ENCODE peak calls at places on chromosomes 4 and X, in nine cellular contexts. W, A, U, P, G, K, J, X and Q are unnamed samples.

GRCh38 chr4:38237139-38237538 is 276.9 kb downstream of the PTTG2 start:
- DNase-seq in W (peak; percentile 81), A (peak; percentile 69), U (peak; percentile 93), P (peak; percentile 38), G (no peak), K (no peak), J (no peak), X (no peak), Q (peak; percentile 76)

GRCh38 chr4:130632731-130633604 is 1537.0 kb downstream of the C4orf33 start:
- DNase-seq in W (peak; percentile 54), A (no peak), U (no peak), P (no peak), G (no peak), K (no peak), J (no peak), X (no peak), Q (no peak)

GRCh38 chrX:7996414-7996813 is 69.2 kb upstream of the PNPLA4 start:
- DNase-seq in W (peak; percentile 17), A (peak; percentile 21), U (peak; percentile 49), P (no peak), G (no peak), K (peak; percentile 46), J (peak; percentile 38), X (peak; percentile 20), Q (peak; percentile 57)

GRCh38 chrX:10360121-10360520 is 203.3 kb downstream of the CLCN4 start:
- DNase-seq in W (peak; percentile 32), A (peak; percentile 11), U (no peak), P (no peak), G (no peak), K (peak; percentile 2), J (no peak), X (peak; percentile 16), Q (no peak)

GRCh38 chr4:8015512-8015911 is 75.9 kb upstream of the AFAP1 start:
- DNase-seq in W (no peak), A (peak; percentile 40), U (peak; percentile 7), P (no peak), G (no peak), K (no peak), J (no peak), X (peak; percentile 21), Q (no peak)

GRCh38 chrX:141176586-141177451 is at the start of gene LDOC1:
- DNase-seq in W (peak; percentile 74), A (peak; percentile 59), U (peak; percentile 79), P (peak; percentile 9), G (no peak), K (peak; percentile 93), J (peak; percentile 54), X (peak; percentile 89), Q (peak; percentile 78)

GRCh38 chr4:18858229-18858922 is 836.8 kb upstream of the LCORL start:
- DNase-seq in W (no peak), A (no peak), U (no peak), P (no peak), G (no peak), K (no peak), J (no peak), X (no peak), Q (no peak)

GRCh38 chr4:87982446-87982845 is 6.9 kb downstream of the SPP1 start:
- DNase-seq in W (peak; percentile 72), A (no peak), U (no peak), P (no peak), G (no peak), K (peak; percentile 55), J (no peak), X (no peak), Q (no peak)

GRCh38 chr4:173014113-173014558 is 154.5 kb upstream of the GALNT7 start:
- DNase-seq in W (peak; percentile 85), A (peak; percentile 65), U (peak; percentile 90), P (no peak), G (no peak), K (peak; percentile 83), J (no peak), X (no peak), Q (peak; percentile 42)

GRCh38 chr4:169024762-169025161 is 14.7 kb upstream of the CBR4 start:
- DNase-seq in W (peak; percentile 45), A (peak; percentile 66), U (peak; percentile 60), P (no peak), G (peak; percentile 15), K (peak; percentile 49), J (peak; percentile 55), X (no peak), Q (peak; percentile 51)

GRCh38 chrX:152907084-152907651 is 9.3 kb downstream of the ZNF185 start:
- DNase-seq in W (peak; percentile 93), A (no peak), U (no peak), P (no peak), G (no peak), K (peak; percentile 82), J (no peak), X (no peak), Q (no peak)

GRCh38 chrX:73965833-73966232 is 338.1 kb upstream of the ZCCHC13 start:
- DNase-seq in W (no peak), A (no peak), U (no peak), P (no peak), G (no peak), K (peak; percentile 31), J (no peak), X (no peak), Q (peak; percentile 24)

GRCh38 chr4:11483076-11483475 is 54.4 kb upstream of the HS3ST1 start:
- DNase-seq in W (peak; percentile 71), A (peak; percentile 35), U (peak; percentile 56), P (no peak), G (no peak), K (no peak), J (no peak), X (no peak), Q (no peak)

GRCh38 chrX:57573754-57574153 is 18.1 kb upstream of the ZXDB start:
- DNase-seq in W (no peak), A (peak; percentile 43), U (peak; percentile 24), P (no peak), G (no peak), K (peak; percentile 39), J (peak; percentile 17), X (no peak), Q (peak; percentile 38)

DNA sequence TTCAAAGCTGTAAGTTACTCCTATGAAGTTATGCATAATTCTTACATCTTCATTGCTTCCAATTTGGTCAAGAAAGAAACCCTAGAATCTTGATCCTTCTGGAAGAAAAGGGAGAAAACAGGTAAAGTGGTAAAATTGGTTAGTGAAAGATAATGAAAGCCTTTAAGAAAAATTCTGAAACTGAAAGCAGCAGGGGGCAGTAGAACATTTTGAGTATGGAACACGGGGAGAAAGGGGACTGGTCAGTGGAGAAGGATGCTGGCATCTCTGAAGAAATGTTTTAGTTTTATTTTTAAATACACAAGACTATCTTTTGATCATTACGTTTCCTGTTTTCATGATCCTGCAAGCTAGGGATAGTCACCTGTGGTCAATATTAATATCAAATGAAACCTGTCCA is 54.3 kb downstream of the SLIT2 start:
- DNase-seq in W (no peak), A (peak; percentile 83), U (peak; percentile 33), P (no peak), G (no peak), K (no peak), J (no peak), X (no peak), Q (peak; percentile 34)
- TF ChIP-seq CTCF in W (peak; percentile 49), A (peak; percentile 55), U (peak; percentile 18), P (no peak), G (peak; percentile 36), K (peak; percentile 14), J (no peak), X (no peak), Q (no peak)

GRCh38 chrX:47366051-47366722 is 4.2 kb upstream of the ZNF157 start:
- DNase-seq in W (peak; percentile 74), A (peak; percentile 61), U (peak; percentile 76), P (no peak), G (no peak), K (peak; percentile 79), J (peak; percentile 48), X (peak; percentile 77), Q (no peak)
- TF ChIP-seq CTCF in W (peak; percentile 9), A (no peak), U (no peak), P (no peak), G (no peak), K (no peak), J (no peak), X (no peak), Q (no peak)

GRCh38 chrX:15464704-15465103 is 28.4 kb downstream of the PIR start:
- DNase-seq in W (peak; percentile 3), A (no peak), U (no peak), P (no peak), G (no peak), K (no peak), J (no peak), X (no peak), Q (no peak)

GRCh38 chrX:15469613-15470012 is 23.5 kb downstream of the PIR start:
- DNase-seq in W (no peak), A (no peak), U (no peak), P (no peak), G (no peak), K (no peak), J (no peak), X (no peak), Q (no peak)

GRCh38 chrX:15468036-15468435 is 25.1 kb downstream of the PIR start:
- DNase-seq in W (peak; percentile 44), A (peak; percentile 85), U (peak; percentile 84), P (no peak), G (no peak), K (peak; percentile 50), J (peak; percentile 38), X (no peak), Q (peak; percentile 67)

GRCh38 chrX:15465347-15465746 is 27.8 kb downstream of the PIR start:
- DNase-seq in W (peak; percentile 19), A (peak; percentile 70), U (peak; percentile 59), P (no peak), G (no peak), K (no peak), J (no peak), X (no peak), Q (peak; percentile 50)

GRCh38 chrX:15465896-15466651 is 27.1 kb downstream of the PIR start:
- DNase-seq in W (no peak), A (peak; percentile 50), U (no peak), P (no peak), G (no peak), K (peak; percentile 39), J (no peak), X (no peak), Q (peak; percentile 16)
- TF ChIP-seq CTCF in W (peak; percentile 20), A (no peak), U (peak; percentile 9), P (peak; percentile 34), G (peak; percentile 23), K (peak; percentile 52), J (no peak), X (no peak), Q (no peak)

GRCh38 chr4:152780267-152780811 is 585 bp downstream of the ARFIP1 start:
- DNase-seq in W (peak; percentile 25), A (peak; percentile 47), U (peak; percentile 35), P (peak; percentile 30), G (no peak), K (peak; percentile 52), J (no peak), X (peak; percentile 41), Q (peak; percentile 37)

GRCh38 chr4:152777488-152777887 is 2.0 kb downstream of the TIGD4 start:
- DNase-seq in W (no peak), A (no peak), U (no peak), P (no peak), G (no peak), K (no peak), J (no peak), X (no peak), Q (no peak)

GRCh38 chr4:152778656-152779512 is 646 bp downstream of the TIGD4 start:
- DNase-seq in W (no peak), A (peak; percentile 29), U (peak; percentile 21), P (no peak), G (no peak), K (peak; percentile 77), J (peak; percentile 32), X (peak; percentile 28), Q (peak; percentile 12)

GRCh38 chr4:152776352-152776751 is 3.2 kb downstream of the TIGD4 start:
- DNase-seq in W (no peak), A (peak; percentile 5), U (peak; percentile 27), P (no peak), G (no peak), K (no peak), J (no peak), X (no peak), Q (peak; percentile 36)

GRCh38 chr4:152779513-152780266 is at the start of the genes ARFIP1 and TIGD4:
- DNase-seq in W (peak; percentile 96), A (peak; percentile 96), U (peak; percentile 98), P (peak; percentile 54), G (peak; percentile 95), K (peak; percentile 99), J (peak; percentile 97), X (peak; percentile 99), Q (peak; percentile 97)
- TF ChIP-seq CTCF in W (peak; percentile 27), A (peak; percentile 21), U (no peak), P (peak; percentile 5), G (peak; percentile 20), K (peak; percentile 49), J (peak; percentile 6), X (no peak), Q (no peak)